ENCODE peak calls at places on chromosomes 3 and 15, in six cellular contexts. One of them, this sample, is unnamed.

GRCh38 chr3:148227534-148227933 is 470.2 kb upstream of the AGTR1 start:
- DNase-seq in amniotic stem cell: no peak
- DNase-seq in HuH-7: no peak
- DNase-seq in stimulated activated CD8-positive, alpha-beta memory T cell treated with anti-CD3 and anti-CD28 coated beads, Interleukin-7, amount 100 ng/mL, for 24 hours: no peak
- DNase-seq in activated T-helper 1 cell treated with Interleukin-2 at 50 U/mL for 16 hours: no peak
- DNase-seq in ACHN: no peak
- DNase-seq in this sample: no peak

GRCh38 chr3:45124379-45124778 is 21.8 kb downstream of the CDCP1 start:
- DNase-seq in stimulated activated CD8-positive, alpha-beta memory T cell treated with anti-CD3 and anti-CD28 coated beads, Interleukin-7, amount 100 ng/mL, for 24 hours: no peak
- DNase-seq in activated T-helper 1 cell treated with Interleukin-2 at 50 U/mL for 16 hours: no peak
- DNase-seq in ACHN: peak
- DNase-seq in amniotic stem cell: peak
- DNase-seq in HuH-7: no peak
- DNase-seq in this sample: no peak

GRCh38 chr15:90530250-90531051 is 728 bp downstream of the CRTC3 start:
- DNase-seq in activated T-helper 1 cell treated with Interleukin-2 at 50 U/mL for 16 hours: peak
- DNase-seq in ACHN: peak
- DNase-seq in HuH-7: peak
- DNase-seq in amniotic stem cell: no peak
- DNase-seq in stimulated activated CD8-positive, alpha-beta memory T cell treated with anti-CD3 and anti-CD28 coated beads, Interleukin-7, amount 100 ng/mL, for 24 hours: peak
- DNase-seq in this sample: peak

GRCh38 chr15:26682765-26683164 is 90.1 kb downstream of the GABRB3 start:
- DNase-seq in amniotic stem cell: no peak
- DNase-seq in ACHN: no peak
- DNase-seq in HuH-7: no peak
- DNase-seq in activated T-helper 1 cell treated with Interleukin-2 at 50 U/mL for 16 hours: no peak
- DNase-seq in stimulated activated CD8-positive, alpha-beta memory T cell treated with anti-CD3 and anti-CD28 coated beads, Interleukin-7, amount 100 ng/mL, for 24 hours: no peak
- DNase-seq in this sample: no peak

GRCh38 chr3:132315851-132316250 is 1.4 kb upstream of the ACP3 start:
- DNase-seq in HuH-7: no peak
- DNase-seq in stimulated activated CD8-positive, alpha-beta memory T cell treated with anti-CD3 and anti-CD28 coated beads, Interleukin-7, amount 100 ng/mL, for 24 hours: no peak
- DNase-seq in ACHN: no peak
- DNase-seq in amniotic stem cell: no peak
- DNase-seq in activated T-helper 1 cell treated with Interleukin-2 at 50 U/mL for 16 hours: no peak
- DNase-seq in this sample: no peak

GRCh38 chr3:133547432-133548041 is 25.9 kb upstream of the CDV3 start:
- DNase-seq in ACHN: peak
- DNase-seq in activated T-helper 1 cell treated with Interleukin-2 at 50 U/mL for 16 hours: no peak
- DNase-seq in HuH-7: no peak
- DNase-seq in amniotic stem cell: peak
- DNase-seq in stimulated activated CD8-positive, alpha-beta memory T cell treated with anti-CD3 and anti-CD28 coated beads, Interleukin-7, amount 100 ng/mL, for 24 hours: no peak
- DNase-seq in this sample: no peak

GRCh38 chr3:135329479-135329878 is 534.4 kb downstream of the EPHB1 start:
- DNase-seq in ACHN: no peak
- DNase-seq in amniotic stem cell: no peak
- DNase-seq in HuH-7: no peak
- DNase-seq in activated T-helper 1 cell treated with Interleukin-2 at 50 U/mL for 16 hours: no peak
- DNase-seq in stimulated activated CD8-positive, alpha-beta memory T cell treated with anti-CD3 and anti-CD28 coated beads, Interleukin-7, amount 100 ng/mL, for 24 hours: no peak
- DNase-seq in this sample: no peak

GRCh38 chr15:90845201-90845949 is 23.0 kb upstream of the FURIN start:
- DNase-seq in activated T-helper 1 cell treated with Interleukin-2 at 50 U/mL for 16 hours: no peak
- DNase-seq in HuH-7: no peak
- DNase-seq in amniotic stem cell: peak
- DNase-seq in stimulated activated CD8-positive, alpha-beta memory T cell treated with anti-CD3 and anti-CD28 coated beads, Interleukin-7, amount 100 ng/mL, for 24 hours: no peak
- DNase-seq in ACHN: peak
- DNase-seq in this sample: peak

GRCh38 chr15:48866141-48866563 is 11.8 kb upstream of the EID1 start:
- DNase-seq in HuH-7: no peak
- DNase-seq in amniotic stem cell: no peak
- DNase-seq in stimulated activated CD8-positive, alpha-beta memory T cell treated with anti-CD3 and anti-CD28 coated beads, Interleukin-7, amount 100 ng/mL, for 24 hours: no peak
- DNase-seq in activated T-helper 1 cell treated with Interleukin-2 at 50 U/mL for 16 hours: no peak
- DNase-seq in ACHN: no peak
- DNase-seq in this sample: no peak

GRCh38 chr3:179181993-179182551 is 33.9 kb downstream of the PIK3CA start:
- DNase-seq in amniotic stem cell: no peak
- DNase-seq in HuH-7: no peak
- DNase-seq in ACHN: peak
- DNase-seq in activated T-helper 1 cell treated with Interleukin-2 at 50 U/mL for 16 hours: no peak
- DNase-seq in stimulated activated CD8-positive, alpha-beta memory T cell treated with anti-CD3 and anti-CD28 coated beads, Interleukin-7, amount 100 ng/mL, for 24 hours: no peak
- DNase-seq in this sample: no peak

GRCh38 chr3:109155828-109156227 is 19.3 kb downstream of the C3orf85 start:
- DNase-seq in HuH-7: no peak
- DNase-seq in stimulated activated CD8-positive, alpha-beta memory T cell treated with anti-CD3 and anti-CD28 coated beads, Interleukin-7, amount 100 ng/mL, for 24 hours: no peak
- DNase-seq in amniotic stem cell: no peak
- DNase-seq in ACHN: peak
- DNase-seq in activated T-helper 1 cell treated with Interleukin-2 at 50 U/mL for 16 hours: no peak
- DNase-seq in this sample: no peak

GRCh38 chr15:62390793-62391543 is 225.9 kb upstream of the C2CD4B start:
- DNase-seq in HuH-7: peak
- DNase-seq in amniotic stem cell: no peak
- DNase-seq in ACHN: peak
- DNase-seq in stimulated activated CD8-positive, alpha-beta memory T cell treated with anti-CD3 and anti-CD28 coated beads, Interleukin-7, amount 100 ng/mL, for 24 hours: no peak
- DNase-seq in activated T-helper 1 cell treated with Interleukin-2 at 50 U/mL for 16 hours: peak
- DNase-seq in this sample: peak

GRCh38 chr3:193978446-193978845 is 157.5 kb upstream of the HES1 start:
- DNase-seq in HuH-7: no peak
- DNase-seq in amniotic stem cell: no peak
- DNase-seq in activated T-helper 1 cell treated with Interleukin-2 at 50 U/mL for 16 hours: no peak
- DNase-seq in ACHN: no peak
- DNase-seq in stimulated activated CD8-positive, alpha-beta memory T cell treated with anti-CD3 and anti-CD28 coated beads, Interleukin-7, amount 100 ng/mL, for 24 hours: no peak
- DNase-seq in this sample: no peak

GRCh38 chr15:60889006-60889405 is 340.1 kb downstream of the RORA start:
- DNase-seq in stimulated activated CD8-positive, alpha-beta memory T cell treated with anti-CD3 and anti-CD28 coated beads, Interleukin-7, amount 100 ng/mL, for 24 hours: no peak
- DNase-seq in activated T-helper 1 cell treated with Interleukin-2 at 50 U/mL for 16 hours: no peak
- DNase-seq in HuH-7: no peak
- DNase-seq in ACHN: no peak
- DNase-seq in amniotic stem cell: no peak
- DNase-seq in this sample: no peak

GRCh38 chr3:128378631-128379347 is 87.9 kb downstream of the DNAJB8 start:
- DNase-seq in stimulated activated CD8-positive, alpha-beta memory T cell treated with anti-CD3 and anti-CD28 coated beads, Interleukin-7, amount 100 ng/mL, for 24 hours: no peak
- DNase-seq in HuH-7: no peak
- DNase-seq in amniotic stem cell: no peak
- DNase-seq in activated T-helper 1 cell treated with Interleukin-2 at 50 U/mL for 16 hours: no peak
- DNase-seq in ACHN: no peak
- DNase-seq in this sample: no peak

GRCh38 chr3:30518201-30518864 is 88.1 kb upstream of the TGFBR2 start:
- DNase-seq in HuH-7: no peak
- DNase-seq in amniotic stem cell: no peak
- DNase-seq in ACHN: no peak
- DNase-seq in stimulated activated CD8-positive, alpha-beta memory T cell treated with anti-CD3 and anti-CD28 coated beads, Interleukin-7, amount 100 ng/mL, for 24 hours: no peak
- DNase-seq in activated T-helper 1 cell treated with Interleukin-2 at 50 U/mL for 16 hours: no peak
- DNase-seq in this sample: no peak